ENCODE peak calls at places on chromosomes 5 and 9, in six cellular contexts. P, U, S, G, Y and B are unnamed samples.

GRCh38 chr9:37582548-37583157 is 6.5 kb upstream of the FBXO10 start:
- DNase-seq in P (peak), U (no peak), S (no peak), G (peak), Y (peak), B (no peak)

GRCh38 chr5:127254729-127255284 is 35.8 kb upstream of the MEGF10 start:
- DNase-seq in P (peak), U (no peak), S (no peak), G (no peak), Y (peak), B (no peak)

GRCh38 chr5:135569755-135570452 is 8.9 kb downstream of the CXCL14 start:
- DNase-seq in P (peak), U (no peak), S (peak), G (peak), Y (peak), B (no peak)

GRCh38 chr9:27086818-27087680 is 22.0 kb upstream of the TEK start:
- DNase-seq in P (peak), U (no peak), S (no peak), G (peak), Y (peak), B (no peak)

GRCh38 chr5:72144762-72145161 is 37.5 kb downstream of the MAP1B start:
- DNase-seq in P (no peak), U (no peak), S (no peak), G (no peak), Y (no peak), B (no peak)

GRCh38 chr9:26228273-26228672 is 550.0 kb upstream of the TUSC1 start:
- DNase-seq in P (peak), U (no peak), S (no peak), G (no peak), Y (no peak), B (no peak)

GRCh38 chr5:136435951-136436544 is 70.7 kb upstream of the TRPC7 start:
- DNase-seq in P (no peak), U (no peak), S (no peak), G (no peak), Y (peak), B (no peak)

GRCh38 chr9:2291980-2292704 is 277.0 kb downstream of the SMARCA2 start:
- DNase-seq in P (no peak), U (no peak), S (no peak), G (no peak), Y (peak), B (no peak)

GRCh38 chr5:112005533-112005926 is 248.5 kb upstream of the NREP start:
- DNase-seq in P (peak), U (no peak), S (no peak), G (peak), Y (no peak), B (no peak)

GRCh38 chr5:65695896-65696295 is 26.0 kb downstream of the SGTB start:
- DNase-seq in P (no peak), U (no peak), S (no peak), G (no peak), Y (no peak), B (peak)

GRCh38 chr5:148976569-148977321 is 86.1 kb downstream of the SH3TC2 start:
- DNase-seq in P (peak), U (no peak), S (no peak), G (peak), Y (peak), B (no peak)

GRCh38 chr5:11903614-11904269 is 504 bp downstream of the CTNND2 start:
- DNase-seq in P (no peak), U (no peak), S (peak), G (peak), Y (peak), B (peak)

GRCh38 chr5:33091571-33092363 is 349.0 kb upstream of the TARS1 start:
- DNase-seq in P (peak), U (no peak), S (no peak), G (peak), Y (peak), B (no peak)

GRCh38 chr9:125262217-125262991 is 778 bp downstream of the GAPVD1 start:
- DNase-seq in P (no peak), U (no peak), S (no peak), G (no peak), Y (no peak), B (no peak)

GRCh38 chr5:172078027-172078426 is 71.6 kb upstream of the FBXW11 start:
- DNase-seq in P (no peak), U (no peak), S (peak), G (no peak), Y (no peak), B (no peak)

GRCh38 chr5:51829691-51830090 is 446.4 kb downstream of the ISL1 start:
- DNase-seq in P (no peak), U (no peak), S (no peak), G (no peak), Y (no peak), B (no peak)

GRCh38 chr5:57186194-57186593 is 12.3 kb downstream of the GPBP1 start:
- DNase-seq in P (no peak), U (no peak), S (no peak), G (no peak), Y (no peak), B (no peak)

GRCh38 chr5:141703133-141703561 is 21.1 kb upstream of the ARAP3 start:
- DNase-seq in P (no peak), U (no peak), S (no peak), G (no peak), Y (no peak), B (no peak)

GRCh38 chr9:130962418-130963316 is 23.6 kb upstream of the FIBCD1 start:
- DNase-seq in P (peak), U (no peak), S (no peak), G (peak), Y (peak), B (no peak)

GRCh38 chr9:70257512-70257911 is 1.3 kb upstream of the SMC5 start:
- DNase-seq in P (no peak), U (no peak), S (no peak), G (peak), Y (no peak), B (no peak)

GRCh38 chr9:87505869-87506678 is 8.4 kb downstream of the DAPK1 start:
- DNase-seq in P (no peak), U (no peak), S (no peak), G (no peak), Y (no peak), B (no peak)
- H3K14ac ChIP-seq in P (no peak), U (no peak), S (no peak), G (no peak), Y (no peak), B (no peak)

DNA sequence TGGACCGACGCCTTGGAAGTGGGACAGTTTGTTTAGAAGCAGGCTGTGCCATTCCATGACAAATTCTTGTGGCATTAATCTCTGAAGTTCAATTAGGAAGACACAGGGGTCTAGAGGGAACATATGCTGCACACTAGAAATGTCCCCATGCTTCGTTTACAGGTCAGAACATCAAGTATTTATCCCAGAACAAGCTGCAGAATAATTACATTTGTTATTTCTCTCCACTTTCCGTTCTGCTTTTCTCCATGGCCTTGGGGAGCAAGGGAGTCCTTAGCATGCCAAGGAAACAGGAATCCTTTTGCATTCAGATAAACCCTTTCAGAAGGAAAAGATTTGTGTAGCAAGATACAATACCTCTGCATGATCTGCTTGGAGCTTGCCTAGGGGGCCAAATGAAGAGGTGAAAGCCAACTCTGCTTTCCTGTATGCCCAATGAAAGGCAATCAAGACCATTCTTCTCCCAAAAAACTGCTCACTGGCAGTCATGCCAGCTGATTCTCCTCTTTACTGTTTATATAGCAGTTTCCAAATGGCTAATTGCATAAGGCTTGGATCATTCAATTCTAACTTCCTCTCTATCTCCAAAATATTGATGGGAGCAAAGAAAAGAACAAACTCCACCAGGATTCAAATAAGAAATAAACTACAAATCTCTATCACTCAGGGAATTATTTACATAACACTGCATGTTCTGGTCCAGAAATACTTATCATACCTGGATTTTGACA is 2.6 kb upstream of the PRKACG start:
- DNase-seq in P (no peak), U (no peak), S (no peak), G (no peak), Y (no peak), B (no peak)
- H3K14ac ChIP-seq in P (no peak), U (no peak), S (no peak), G (no peak), Y (no peak), B (no peak)

DNA sequence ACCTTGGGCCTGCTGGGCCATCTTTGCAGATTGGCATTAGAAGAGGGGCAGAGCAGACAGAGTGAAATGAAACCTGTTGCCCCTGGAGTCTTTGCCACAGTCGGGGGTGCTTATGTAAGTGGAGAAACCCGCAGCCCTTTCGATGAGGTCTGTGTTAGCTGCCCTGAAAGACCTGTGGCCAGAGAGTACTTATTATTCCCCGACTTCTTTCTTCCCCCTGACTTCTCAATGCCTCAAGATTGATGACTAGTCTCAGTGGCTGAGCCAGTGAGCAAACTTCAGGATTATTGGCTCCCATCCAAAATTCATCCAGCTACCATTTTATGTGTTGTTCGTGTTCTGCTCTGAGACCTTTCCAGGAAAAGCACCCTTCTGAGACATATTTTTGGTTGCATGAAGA is 7.6 kb downstream of the NTRK2 start:
- DNase-seq in P (no peak), U (no peak), S (no peak), G (no peak), Y (no peak), B (no peak)
- H3K14ac ChIP-seq in P (no peak), U (no peak), S (no peak), G (no peak), Y (no peak), B (no peak)

GRCh38 chr5:86757824-86758223 is 140.1 kb downstream of the COX7C start:
- DNase-seq in P (peak), U (no peak), S (no peak), G (peak), Y (peak), B (no peak)
- H3K14ac ChIP-seq in P (no peak), U (no peak), S (no peak), G (no peak), Y (no peak), B (no peak)

GRCh38 chr5:151151263-151151660 is 6.3 kb downstream of the ANXA6 start:
- DNase-seq in P (no peak), U (no peak), S (no peak), G (no peak), Y (no peak), B (no peak)

GRCh38 chr5:151153766-151154272 is 3.8 kb downstream of the ANXA6 start:
- DNase-seq in P (no peak), U (no peak), S (no peak), G (peak), Y (no peak), B (no peak)

GRCh38 chr5:151155149-151155776 is 2.3 kb downstream of the ANXA6 start:
- DNase-seq in P (peak), U (no peak), S (no peak), G (no peak), Y (no peak), B (no peak)

GRCh38 chr5:151151793-151152192 is 5.8 kb downstream of the ANXA6 start:
- DNase-seq in P (peak), U (no peak), S (no peak), G (peak), Y (peak), B (no peak)

GRCh38 chr5:151153300-151153699 is 4.3 kb downstream of the ANXA6 start:
- DNase-seq in P (no peak), U (no peak), S (no peak), G (no peak), Y (no peak), B (no peak)
- H3K14ac ChIP-seq in P (no peak), U (no peak), S (no peak), G (no peak), Y (no peak), B (no peak)

GRCh38 chr5:74227081-74227480 is 413.4 kb downstream of the ENC1 start:
- DNase-seq in P (no peak), U (no peak), S (no peak), G (no peak), Y (no peak), B (no peak)
- H3K14ac ChIP-seq in P (no peak), U (no peak), S (no peak), G (no peak), Y (no peak), B (no peak)

DNA sequence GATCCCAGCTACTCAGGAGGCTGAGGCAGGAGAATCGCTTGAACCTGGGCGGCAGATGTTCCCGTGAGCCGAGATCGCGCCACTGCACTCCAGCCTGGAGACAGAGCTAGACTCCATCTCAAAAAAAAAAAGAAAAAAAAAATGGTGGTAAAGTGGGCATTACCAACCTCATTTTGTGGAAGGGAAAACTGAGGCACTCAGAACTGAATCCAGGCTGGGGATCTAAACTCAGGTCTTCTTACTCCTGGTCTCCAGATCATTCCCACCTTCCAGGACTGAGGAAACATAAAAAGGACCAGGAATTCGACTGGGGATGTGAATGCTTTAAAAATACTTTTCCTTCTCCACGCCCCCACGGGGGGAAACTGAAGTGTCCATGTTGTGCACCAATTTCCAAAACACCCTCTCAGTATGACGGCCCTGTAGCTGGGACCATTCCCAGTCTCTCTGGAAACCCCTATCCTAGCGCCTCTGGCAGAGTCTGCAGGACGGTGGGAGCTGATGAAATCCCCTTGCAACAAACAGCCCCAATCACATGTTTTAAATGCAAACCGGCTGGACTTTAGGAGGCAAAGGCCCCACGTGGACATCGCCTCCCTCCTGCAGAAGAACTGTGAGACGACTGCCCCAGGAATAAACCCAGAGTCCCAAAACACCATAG is 8.9 kb upstream of the AKNA start:
- DNase-seq in P (peak), U (no peak), S (no peak), G (peak), Y (no peak), B (no peak)
- H3K14ac ChIP-seq in P (peak), U (no peak), S (no peak), G (no peak), Y (no peak), B (no peak)